ENCODE peak calls at places on chromosomes 13 and 19, in nine cellular contexts. C, P, V, M, E, H, W, T and L are unnamed samples.

GRCh38 chr19:33301011-33301899 is 1.1 kb downstream of the CEBPA start:
- DNase-seq in E (no peak), P (peak; percentile 47), W (no peak), M (peak; percentile 63), V (no peak), H (no peak), C (peak; percentile 73), T (no peak), L (peak; percentile 40)

GRCh38 chr19:42199440-42200115 is 17.9 kb downstream of the DEDD2 start:
- DNase-seq in W (peak; percentile 83), H (no peak), E (no peak), C (peak; percentile 86), T (no peak), M (peak; percentile 61), P (peak; percentile 77), V (peak; percentile 50), L (no peak)

GRCh38 chr13:80447747-80448146 is 106.8 kb upstream of the SPRY2 start:
- DNase-seq in W (no peak), V (no peak), P (no peak), H (no peak), M (no peak), C (no peak), E (no peak), T (no peak), L (no peak)

GRCh38 chr13:98300956-98301641 is 124.0 kb upstream of the RNF113B start:
- DNase-seq in H (no peak), E (peak; percentile 71), P (no peak), C (no peak), T (peak; percentile 82), W (no peak), V (no peak), M (no peak), L (no peak)

GRCh38 chr19:44635581-44636438 is 7.9 kb upstream of the PVR start:
- DNase-seq in P (no peak), C (no peak), W (no peak), T (peak; percentile 63), H (no peak), M (no peak), V (no peak), E (peak; percentile 63), L (no peak)

GRCh38 chr13:78589206-78589605 is 14.1 kb downstream of the POU4F1 start:
- DNase-seq in P (no peak), C (peak; percentile 95), H (no peak), T (peak; percentile 9), M (peak; percentile 94), W (no peak), V (peak; percentile 56), E (peak; percentile 28), L (peak; percentile 87)

GRCh38 chr13:66635526-66635925 is 594.6 kb downstream of the PCDH9 start:
- DNase-seq in C (no peak), W (no peak), M (no peak), P (no peak), T (peak; percentile 93), V (no peak), H (no peak), E (peak; percentile 75), L (peak; percentile 79)

GRCh38 chr13:95676100-95676774 is 702 bp upstream of the DNAJC3 start:
- DNase-seq in H (no peak), C (no peak), P (peak; percentile 68), E (peak; percentile 27), T (peak; percentile 39), V (no peak), W (peak; percentile 64), M (peak; percentile 77), L (peak; percentile 53)

GRCh38 chr19:2533686-2534085 is 57.8 kb downstream of the GADD45B start:
- DNase-seq in W (no peak), C (no peak), V (no peak), T (no peak), E (no peak), M (no peak), P (no peak), H (no peak), L (no peak)

GRCh38 chr19:2538096-2538757 is 62.3 kb downstream of the GADD45B start:
- DNase-seq in H (no peak), C (no peak), W (no peak), P (no peak), T (no peak), E (no peak), V (no peak), M (no peak), L (no peak)

GRCh38 chr19:2534374-2535050 is 58.6 kb downstream of the GADD45B start:
- DNase-seq in C (no peak), M (no peak), V (no peak), T (no peak), W (no peak), H (no peak), E (no peak), P (no peak), L (no peak)

GRCh38 chr19:2537544-2537943 is 61.6 kb downstream of the GADD45B start:
- DNase-seq in V (no peak), W (no peak), E (no peak), T (no peak), C (no peak), P (no peak), M (no peak), H (no peak), L (no peak)

GRCh38 chr19:2536461-2536860 is 60.5 kb downstream of the GADD45B start:
- DNase-seq in W (peak; percentile 37), T (no peak), P (no peak), H (no peak), E (no peak), V (no peak), C (no peak), M (no peak), L (peak; percentile 33)
- H3K4me3 ChIP-seq in W (no peak overlapping the region), T (no peak overlapping the region), P (no peak overlapping the region), H (no peak overlapping the region), E (no peak overlapping the region), V (no peak overlapping the region), C (no peak overlapping the region), M (no peak overlapping the region), L (no peak overlapping the region)

GRCh38 chr13:99688776-99689175 is 187.5 kb downstream of the TM9SF2 start:
- DNase-seq in V (no peak), M (no peak), T (no peak), P (no peak), W (no peak), E (no peak), C (no peak), H (no peak), L (no peak)

GRCh38 chr13:99689955-99690354 is 188.7 kb downstream of the TM9SF2 start:
- DNase-seq in V (no peak), H (no peak), W (no peak), T (no peak), E (no peak), P (no peak), C (peak; percentile 58), M (peak; percentile 77), L (no peak)

GRCh38 chr13:99686157-99686572 is 184.9 kb downstream of the TM9SF2 start:
- DNase-seq in M (peak; percentile 52), H (peak; percentile 69), V (peak; percentile 30), T (peak; percentile 4), W (no peak), P (peak; percentile 82), E (no peak), C (peak; percentile 84), L (peak; percentile 14)

GRCh38 chr13:99686944-99687382 is 185.7 kb downstream of the TM9SF2 start:
- DNase-seq in P (peak; percentile 66), E (no peak), T (no peak), W (no peak), V (no peak), C (peak; percentile 93), M (peak; percentile 98), H (no peak), L (no peak)

DNA sequence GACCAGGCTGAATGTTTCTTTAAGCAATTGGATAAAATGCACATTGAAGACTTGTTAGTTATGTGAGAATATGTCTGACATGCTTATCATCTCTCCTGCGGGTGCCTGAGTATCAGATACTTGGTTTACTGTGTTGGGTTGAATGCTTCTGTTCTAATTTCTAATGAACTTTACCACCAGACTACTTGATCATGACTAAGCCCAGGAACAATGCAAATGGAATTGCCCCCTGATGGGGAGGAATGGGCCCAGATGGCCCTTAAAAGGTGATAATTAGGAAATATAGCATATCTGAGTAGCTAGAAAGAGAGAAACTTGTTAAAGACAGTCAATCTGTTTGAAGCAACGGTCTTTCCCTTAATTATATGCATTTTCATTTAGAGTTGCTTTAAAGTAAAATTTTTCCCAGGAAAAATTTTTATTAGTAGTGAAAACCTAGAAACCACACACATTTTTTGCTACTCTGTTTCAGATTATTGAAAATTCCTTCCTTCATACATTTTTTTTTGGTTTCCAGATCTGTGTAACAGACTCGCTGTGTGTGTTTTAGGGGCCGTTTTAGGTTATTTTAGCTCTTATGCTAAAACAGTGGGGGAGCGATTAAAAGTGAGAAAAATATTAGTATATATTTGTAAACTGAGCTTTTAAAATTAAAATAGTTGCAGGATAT is 186.6 kb downstream of the TM9SF2 start:
- DNase-seq in E (no peak), T (no peak), V (no peak), H (no peak), C (peak; percentile 91), M (peak; percentile 92), W (no peak), P (no peak), L (no peak)
- H3K4me1 ChIP-seq in E (no peaks in the 10 kb centered on the region), T (no peaks in the 10 kb centered on the region), V (peaks cover 5% of the 10 kb centered on the region), H (peaks cover 7% of the 10 kb centered on the region), C (peaks cover 32% of the 10 kb centered on the region), M (peaks cover 62% of the 10 kb centered on the region), W (no peaks in the 10 kb centered on the region), P (peaks cover 8% of the 10 kb centered on the region), L (peaks cover 35% of the 10 kb centered on the region)

GRCh38 chr19:29873801-29874575 is 62.2 kb downstream of the CCNE1 start:
- DNase-seq in M (no peak), P (no peak), C (no peak), H (no peak), V (no peak), T (no peak), W (no peak), E (no peak), L (no peak)
- TF ChIP-seq CTCF in M (no peak), P (no peak), C (peak; percentile 9), H (no peak), V (peak; percentile 2), T (no peak), W (peak; percentile 20), E (no peak), L (peak; percentile 8)

GRCh38 chr19:6890421-6890913 is 3.1 kb downstream of the ADGRE1 start:
- DNase-seq in T (no peak), H (no peak), E (no peak), V (no peak), P (no peak), M (no peak), C (no peak), W (no peak), L (no peak)

GRCh38 chr19:6888967-6889366 is 1.6 kb downstream of the ADGRE1 start:
- DNase-seq in W (no peak), P (no peak), M (no peak), V (no peak), E (no peak), H (no peak), T (no peak), C (no peak), L (no peak)

GRCh38 chr19:6887326-6887725 is at the start of gene ADGRE1:
- DNase-seq in H (no peak), P (no peak), W (peak; percentile 51), T (no peak), E (no peak), V (no peak), M (no peak), C (no peak), L (no peak)

GRCh38 chr19:6890938-6891337 is 3.6 kb downstream of the ADGRE1 start:
- DNase-seq in T (no peak), M (no peak), H (no peak), P (no peak), C (no peak), E (no peak), W (no peak), V (no peak), L (no peak)

DNA sequence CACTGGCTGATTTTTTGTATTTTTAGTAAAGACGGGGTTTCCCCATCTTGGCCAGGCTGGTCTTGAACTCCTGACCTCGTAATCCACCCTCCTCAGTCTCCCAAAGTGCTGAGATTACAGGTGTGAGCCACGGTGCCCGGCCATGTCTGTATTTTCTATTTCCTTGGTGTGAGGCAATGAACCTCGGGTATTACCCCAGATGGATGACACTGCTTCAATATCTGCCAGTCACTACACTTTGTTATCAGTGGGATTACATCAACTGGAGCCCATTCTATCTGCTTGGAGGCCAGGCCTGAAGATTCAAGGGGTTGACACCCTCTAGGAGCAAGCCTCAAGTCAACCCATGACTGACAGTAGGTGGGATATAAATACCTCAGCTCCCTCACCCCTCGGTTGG is 1.1 kb upstream of the ADGRE1 start:
- DNase-seq in E (no peak), M (no peak), P (no peak), H (no peak), T (no peak), V (no peak), W (no peak), C (no peak), L (no peak)
- H3K4me3 ChIP-seq in E (no peak overlapping the region), M (no peak overlapping the region), P (no peak overlapping the region), H (no peak overlapping the region), T (no peak overlapping the region), V (no peak overlapping the region), W (no peak overlapping the region), C (no peak overlapping the region), L (no peak overlapping the region)